ENCODE peak calls at places on chromosome 3, in six cellular contexts. S is H1, W is HCT116, E is GM12878, X is K562, R is SK-N-SH. U is an unnamed sample.

GRCh38 chr3:50714953-50715352 is 40.2 kb downstream of the DOCK3 start:
- DNase-seq in S (no peak), W (no peak), E (no peak), X (no peak), R (peak), U (no peak)

GRCh38 chr3:74631341-74631740 is 16.9 kb upstream of the CNTN3 start:
- DNase-seq in S (no peak), W (no peak), E (no peak), X (no peak), R (no peak), U (no peak)

GRCh38 chr3:4996223-4996765 is 17.1 kb downstream of the BHLHE40 start:
- DNase-seq in S (no peak), W (no peak), E (no peak), X (no peak), R (no peak), U (no peak)

GRCh38 chr3:10511809-10512494 is 6.6 kb upstream of the ATP2B2 start:
- DNase-seq in S (no peak), W (no peak), E (no peak), X (no peak), R (no peak), U (no peak)

GRCh38 chr3:31959951-31960792 is 20.9 kb downstream of the OSBPL10 start:
- DNase-seq in S (no peak), W (no peak), E (no peak), X (no peak), R (no peak), U (no peak)

GRCh38 chr3:57064615-57065014 is 4.2 kb downstream of the SPATA12 start:
- DNase-seq in S (no peak), W (no peak), E (no peak), X (no peak), R (no peak), U (no peak)

GRCh38 chr3:27591321-27591711 is 107.1 kb upstream of the SLC4A7 start:
- DNase-seq in S (no peak), W (no peak), E (no peak), X (no peak), R (no peak), U (no peak)

GRCh38 chr3:111613294-111613693 is 18.1 kb upstream of the ZBED2 start:
- DNase-seq in S (no peak), W (no peak), E (no peak), X (no peak), R (no peak), U (no peak)

GRCh38 chr3:46095307-46095706 is 68.0 kb upstream of the XCR1 start:
- DNase-seq in S (no peak), W (no peak), E (peak), X (no peak), R (no peak), U (no peak)

GRCh38 chr3:171363211-171363610 is 97.0 kb downstream of the TNIK start:
- DNase-seq in S (no peak), W (no peak), E (no peak), X (no peak), R (no peak), U (no peak)

GRCh38 chr3:13852638-13853009 is 27.2 kb downstream of the WNT7A start:
- DNase-seq in S (no peak), W (no peak), E (no peak), X (peak), R (no peak), U (no peak)

GRCh38 chr3:71641669-71642068 is 58.1 kb upstream of the FOXP1 start:
- DNase-seq in S (no peak), W (peak), E (peak), X (peak), R (no peak), U (no peak)

GRCh38 chr3:79339846-79340245 is 428.0 kb downstream of the ROBO1 start:
- DNase-seq in S (no peak), W (no peak), E (no peak), X (no peak), R (no peak), U (no peak)

GRCh38 chr3:99543796-99544195 is 94.6 kb upstream of the COL8A1 start:
- DNase-seq in S (no peak), W (no peak), E (no peak), X (no peak), R (no peak), U (no peak)

GRCh38 chr3:59771760-59772159 is 721.9 kb upstream of the CFAP20DC start:
- DNase-seq in S (no peak), W (no peak), E (no peak), X (no peak), R (no peak), U (peak)

GRCh38 chr3:44995142-44995770 is 19.2 kb downstream of the EXOSC7 start:
- DNase-seq in S (no peak), W (no peak), E (no peak), X (no peak), R (peak), U (no peak)

GRCh38 chr3:121723485-121723884 is 26.1 kb downstream of the GOLGB1 start:
- DNase-seq in S (no peak), W (no peak), E (no peak), X (no peak), R (no peak), U (no peak)

GRCh38 chr3:139327231-139327630 is 16.6 kb upstream of the MRPS22 start:
- DNase-seq in S (no peak), W (no peak), E (no peak), X (no peak), R (no peak), U (no peak)

GRCh38 chr3:54776601-54777000 is 151.3 kb downstream of the LRTM1 start:
- DNase-seq in S (no peak), W (no peak), E (no peak), X (no peak), R (no peak), U (no peak)

GRCh38 chr3:58487140-58487886 is 4.6 kb upstream of the KCTD6 start:
- DNase-seq in S (no peak), W (peak), E (no peak), X (peak), R (no peak), U (no peak)

GRCh38 chr3:133294253-133294652 is 105.6 kb upstream of the BFSP2 start:
- DNase-seq in S (no peak), W (no peak), E (no peak), X (no peak), R (no peak), U (no peak)
- TF ChIP-seq JUND in S (no peak), W (no peak), E (no peak), X (no peak), R (peak), U (no peak)

GRCh38 chr3:25885544-25885943 is 95.7 kb downstream of the OXSM start:
- DNase-seq in S (no peak), W (no peak), E (no peak), X (no peak), R (no peak), U (no peak)
- TF ChIP-seq JUND in S (no peak), W (no peak), E (no peak), X (no peak), R (no peak), U (no peak)

GRCh38 chr3:194082596-194083220 is 53.2 kb upstream of the HES1 start:
- DNase-seq in S (no peak), W (no peak), E (no peak), X (no peak), R (peak), U (no peak)
- TF ChIP-seq JUND in S (no peak), W (no peak), E (no peak), X (no peak), R (no peak), U (no peak)

GRCh38 chr3:107432013-107432515 is 54.8 kb downstream of the CCDC54 start:
- DNase-seq in S (no peak), W (no peak), E (no peak), X (no peak), R (peak), U (no peak)
- TF ChIP-seq JUND in S (no peak), W (no peak), E (no peak), X (no peak), R (no peak), U (no peak)

GRCh38 chr3:129644836-129645235 is 38.4 kb upstream of the PLXND1 start:
- DNase-seq in S (no peak), W (no peak), E (no peak), X (no peak), R (no peak), U (peak)
- TF ChIP-seq JUND in S (no peak), W (no peak), E (no peak), X (no peak), R (no peak), U (no peak)

GRCh38 chr3:156497326-156497725 is 57.6 kb downstream of the SSR3 start:
- DNase-seq in S (no peak), W (no peak), E (no peak), X (no peak), R (no peak), U (no peak)
- TF ChIP-seq JUND in S (no peak), W (no peak), E (no peak), X (no peak), R (peak), U (no peak)

DNA sequence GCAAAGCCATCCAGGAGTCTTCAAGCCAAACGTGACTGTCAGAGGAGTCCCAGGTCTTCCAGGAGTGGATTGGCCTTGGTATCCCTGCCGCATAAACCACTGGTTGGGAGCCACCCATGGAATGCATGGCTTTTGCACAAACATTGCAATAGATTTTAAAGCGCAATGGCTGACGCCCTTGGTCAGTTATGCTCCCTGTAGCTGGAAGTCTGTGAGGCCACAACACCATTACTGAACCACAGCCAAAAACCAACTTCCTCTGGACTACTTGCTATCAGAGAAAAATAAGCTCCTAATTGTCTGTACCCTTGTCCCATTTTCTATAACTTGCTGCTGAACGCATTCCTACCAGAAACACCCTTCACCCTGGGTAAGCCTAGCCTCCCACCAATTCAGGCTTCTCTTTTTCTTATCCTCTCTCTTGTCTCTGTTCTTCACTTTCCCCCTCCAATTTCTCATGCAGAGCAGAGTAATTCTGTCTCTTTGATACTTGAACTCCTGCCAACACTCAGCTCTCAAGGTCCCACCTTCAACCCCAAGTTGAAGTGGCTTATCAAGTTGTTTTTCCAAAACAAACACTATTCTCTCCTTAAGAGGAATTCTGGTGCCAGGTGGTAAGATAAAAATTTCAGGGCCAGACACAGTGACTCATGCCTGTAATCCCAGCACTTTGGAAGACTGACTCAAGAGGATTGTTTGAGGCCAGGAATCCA is 176.4 kb upstream of the UBE2E1 start:
- DNase-seq in S (no peak), W (no peak), E (no peak), X (no peak), R (no peak), U (no peak)
- TF ChIP-seq JUND in S (no peak), W (peak), E (no peak), X (no peak), R (peak), U (no peak)

GRCh38 chr3:128385080-128385832 is 81.4 kb downstream of the DNAJB8 start:
- DNase-seq in S (no peak), W (no peak), E (no peak), X (no peak), R (no peak), U (peak)

GRCh38 chr3:128380719-128381118 is 86.0 kb downstream of the DNAJB8 start:
- DNase-seq in S (no peak), W (no peak), E (no peak), X (peak), R (no peak), U (no peak)

GRCh38 chr3:128382221-128382807 is 84.4 kb downstream of the DNAJB8 start:
- DNase-seq in S (no peak), W (no peak), E (no peak), X (no peak), R (no peak), U (peak)

GRCh38 chr3:128381609-128382008 is 85.1 kb downstream of the DNAJB8 start:
- DNase-seq in S (no peak), W (no peak), E (no peak), X (no peak), R (no peak), U (no peak)

GRCh38 chr3:128383316-128384235 is 83.1 kb downstream of the DNAJB8 start:
- DNase-seq in S (no peak), W (peak), E (no peak), X (peak), R (peak), U (peak)
- TF ChIP-seq JUND in S (no peak), W (no peak), E (no peak), X (peak), R (no peak), U (no peak)

U was measured in T47D.